ENCODE peak calls at places on chromosome 18, in five cellular contexts. G is tibial nerve, Z is neural progenitor cell, U is lower lobe of right lung, E is breast epithelium. B is an unnamed sample.

GRCh38 chr18:79439201-79440023 is 43.7 kb downstream of the NFATC1 start:
- DNase-seq in G (peak; percentile 34), Z (no peak), U (no peak), E (no peak), B (peak; percentile 27)

GRCh38 chr18:79911871-79912270 is 39.6 kb downstream of the SLC66A2 start:
- DNase-seq in G (no peak), Z (no peak), U (peak; percentile 24), E (no peak), B (no peak)

GRCh38 chr18:79867666-79868065 is 69.9 kb downstream of the KCNG2 start:
- DNase-seq in G (peak; percentile 6), Z (no peak), U (no peak), E (no peak), B (no peak)

GRCh38 chr18:2939317-2939716 is 73.6 kb downstream of the LPIN2 start:
- DNase-seq in G (no peak), Z (no peak), U (peak; percentile 68), E (no peak), B (no peak)

GRCh38 chr18:46630160-46630559 is 26.9 kb downstream of the LOXHD1 start:
- DNase-seq in G (no peak), Z (no peak), U (no peak), E (no peak), B (no peak)

GRCh38 chr18:5600376-5601071 is 56.7 kb upstream of the EPB41L3 start:
- DNase-seq in G (no peak), Z (peak; percentile 28), U (no peak), E (no peak), B (no peak)

GRCh38 chr18:38167623-38168022 is 602.0 kb upstream of the CELF4 start:
- DNase-seq in G (no peak), Z (no peak), U (no peak), E (no peak), B (no peak)

GRCh38 chr18:52343138-52343537 is 3.1 kb downstream of the DCC start:
- DNase-seq in G (no peak), Z (peak; percentile 71), U (no peak), E (no peak), B (no peak)

GRCh38 chr18:32261003-32261402 is 71.2 kb downstream of the MEP1B start:
- DNase-seq in G (no peak), Z (no peak), U (no peak), E (no peak), B (no peak)

GRCh38 chr18:23302852-23303527 is 150.1 kb upstream of the RIOK3 start:
- DNase-seq in G (no peak), Z (no peak), U (no peak), E (no peak), B (no peak)

GRCh38 chr18:48151421-48152095 is 221.1 kb upstream of the SMAD2 start:
- DNase-seq in G (no peak), Z (no peak), U (no peak), E (no peak), B (no peak)

GRCh38 chr18:10252494-10252893 is 201.9 kb upstream of the APCDD1 start:
- DNase-seq in G (no peak), Z (no peak), U (no peak), E (no peak), B (no peak)
- H3K27ac ChIP-seq in G (no peak overlapping the region), Z (no peak overlapping the region), U (no peak overlapping the region), E (no peak overlapping the region), B (no peak overlapping the region)

GRCh38 chr18:49444599-49444998 is 15.8 kb downstream of the DYM start:
- DNase-seq in G (no peak), Z (no peak), U (no peak), E (no peak), B (no peak)
- H3K9me3 ChIP-seq in G (peaks cover 46% of the 10 kb centered on the region), Z (peaks cover 13% of the 10 kb centered on the region), U (peaks cover 17% of the 10 kb centered on the region), E (peaks cover 34% of the 10 kb centered on the region), B (peaks cover 4% of the 10 kb centered on the region)

DNA sequence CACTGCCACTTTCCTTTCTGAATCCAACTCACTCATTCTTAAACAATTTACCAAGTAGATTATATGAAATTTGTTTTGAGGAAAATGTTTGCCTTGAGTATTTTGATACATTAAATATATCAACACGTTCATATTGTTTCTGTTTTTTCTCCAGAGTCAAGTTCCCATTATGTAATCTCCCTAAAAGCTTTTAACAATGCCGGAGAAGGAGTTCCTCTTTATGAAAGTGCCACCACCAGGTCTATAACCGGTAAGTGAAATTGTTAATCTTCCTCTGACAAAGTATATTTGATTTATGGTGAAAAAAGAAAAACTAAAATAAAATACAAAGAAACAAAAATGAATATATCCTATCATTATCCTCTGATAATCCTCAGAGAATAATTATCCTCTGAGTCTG is 838.6 kb downstream of the MBD2 start:
- DNase-seq in G (no peak), Z (no peak), U (no peak), E (no peak), B (no peak)
- H3K27ac ChIP-seq in G (no peak overlapping the region), Z (no peak overlapping the region), U (no peak overlapping the region), E (no peak overlapping the region), B (no peak overlapping the region)

DNA sequence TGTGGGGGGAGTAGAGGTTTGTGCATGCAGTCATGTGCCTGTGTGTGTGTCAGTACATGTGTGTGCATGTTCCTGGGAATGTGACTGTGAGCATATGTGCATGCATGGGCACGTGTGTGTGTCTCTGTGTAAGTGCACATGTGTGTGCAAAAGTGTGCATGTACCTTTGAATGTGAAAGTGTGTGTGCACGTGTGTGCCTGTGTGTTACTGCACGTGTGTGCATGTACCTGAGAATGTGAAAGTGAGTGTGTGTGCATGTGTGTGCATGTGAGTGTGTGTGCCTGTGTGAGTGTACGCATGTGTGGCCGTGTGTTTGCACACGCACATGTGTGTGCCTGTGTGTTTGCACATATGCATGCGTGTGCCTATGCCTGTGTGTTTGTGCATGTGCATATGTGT is 854.1 kb upstream of the SALL3 start:
- DNase-seq in G (no peak), Z (no peak), U (no peak), E (no peak), B (no peak)
- H3K9me3 ChIP-seq in G (no peaks in the 10 kb centered on the region), Z (no peaks in the 10 kb centered on the region), U (no peaks in the 10 kb centered on the region), E (no peaks in the 10 kb centered on the region), B (no peaks in the 10 kb centered on the region)

DNA sequence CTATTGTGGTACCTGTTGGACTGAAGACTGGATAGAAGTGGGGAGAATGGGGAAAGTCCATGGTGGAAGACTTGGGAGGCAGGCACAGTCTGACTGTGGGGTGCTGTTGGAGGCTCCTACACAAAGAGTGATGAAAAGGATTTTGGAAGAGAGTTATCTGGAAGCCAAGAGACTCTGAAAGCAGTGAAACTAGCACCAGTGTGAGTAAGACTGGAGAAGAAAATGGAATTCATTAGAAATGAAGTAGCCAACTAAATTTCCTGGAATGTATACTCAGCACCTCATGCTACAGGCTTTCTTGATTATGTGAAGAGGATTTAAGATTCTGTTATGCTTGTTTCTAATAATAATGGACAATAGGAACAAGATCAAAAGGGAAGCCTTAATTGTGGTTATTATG is 27.7 kb downstream of the ELP2 start:
- DNase-seq in G (no peak), Z (no peak), U (no peak), E (no peak), B (no peak)
- H3K27ac ChIP-seq in G (no peak overlapping the region), Z (no peak overlapping the region), U (no peak overlapping the region), E (no peak overlapping the region), B (no peak overlapping the region)

GRCh38 chr18:71797554-71797953 is 746.6 kb downstream of the CBLN2 start:
- DNase-seq in G (no peak), Z (no peak), U (no peak), E (no peak), B (no peak)

GRCh38 chr18:71799016-71799673 is 745.0 kb downstream of the CBLN2 start:
- DNase-seq in G (no peak), Z (no peak), U (no peak), E (no peak), B (no peak)
- H3K9me3 ChIP-seq in G (no peaks in the 10 kb centered on the region), Z (no peaks in the 10 kb centered on the region), U (no peaks in the 10 kb centered on the region), E (no peaks in the 10 kb centered on the region), B (no peaks in the 10 kb centered on the region)